ENCODE peak calls at places on chromosomes 5 and 9, in ten cellular contexts. M is cardiac fibroblast; E is AML-193; X is iPS-NIHi11; W is RWPE1; H is renal cortical epithelial cell; D is foreskin melanocyte; V is activated CD4-positive, alpha-beta T cell treated with anti-CD3 and anti-CD28 coated beads, Interleukin-2, amount 10 ng/mL, durations not matched to agents 7 days and 5 days; T is GM13977; R is astrocyte of the spinal cord. L is an unnamed sample.

GRCh38 chr5:142537938-142538337 is 148.0 kb downstream of the FGF1 start:
- DNase-seq in M (peak), E (no peak), X (no peak), W (peak), H (no peak), D (no peak), V (no peak), T (no peak), R (no peak), L (peak)

GRCh38 chr9:107778666-107779065 is 289.1 kb upstream of the KLF4 start:
- DNase-seq in M (no peak), E (no peak), X (no peak), W (no peak), H (no peak), D (peak), V (no peak), T (no peak), R (no peak), L (no peak)

GRCh38 chr5:1524481-1524798 is 680 bp upstream of the LPCAT1 start:
- DNase-seq in M (no peak), E (no peak), X (no peak), W (no peak), H (no peak), D (no peak), V (no peak), T (no peak), R (no peak), L (no peak)

GRCh38 chr5:91293131-91293530 is 90.0 kb downstream of the ARRDC3 start:
- DNase-seq in M (no peak), E (no peak), X (peak), W (no peak), H (peak), D (no peak), V (peak), T (peak), R (peak), L (no peak)

GRCh38 chr5:10527281-10527950 is 36.5 kb upstream of the ANKRD33B start:
- DNase-seq in M (no peak), E (no peak), X (no peak), W (no peak), H (no peak), D (no peak), V (no peak), T (no peak), R (peak), L (no peak)

GRCh38 chr9:131422241-131422792 is 28.4 kb downstream of the PRRC2B start:
- DNase-seq in M (no peak), E (no peak), X (no peak), W (peak), H (peak), D (no peak), V (no peak), T (no peak), R (no peak), L (peak)

GRCh38 chr9:125346351-125346750 is 84.7 kb downstream of the GAPVD1 start:
- DNase-seq in M (no peak), E (no peak), X (no peak), W (no peak), H (no peak), D (no peak), V (no peak), T (no peak), R (no peak), L (no peak)

GRCh38 chr5:179224741-179225140 is 120.5 kb downstream of the ADAMTS2 start:
- DNase-seq in M (no peak), E (no peak), X (no peak), W (no peak), H (no peak), D (no peak), V (no peak), T (no peak), R (no peak), L (no peak)

GRCh38 chr9:116288658-116289057 is 135.1 kb downstream of the PAPPA start:
- DNase-seq in M (peak), E (no peak), X (no peak), W (peak), H (peak), D (no peak), V (no peak), T (no peak), R (peak), L (no peak)

GRCh38 chr5:6202615-6203365 is 175.6 kb downstream of the MED10 start:
- DNase-seq in M (no peak), E (no peak), X (peak), W (no peak), H (no peak), D (no peak), V (no peak), T (peak), R (no peak), L (no peak)

GRCh38 chr5:141941307-141941706 is 16.7 kb downstream of the PCDH12 start:
- DNase-seq in M (peak), E (no peak), X (no peak), W (peak), H (peak), D (no peak), V (no peak), T (no peak), R (no peak), L (peak)

GRCh38 chr9:107138261-107138992 is 144.7 kb upstream of the RAD23B start:
- DNase-seq in M (peak), E (no peak), X (no peak), W (no peak), H (peak), D (no peak), V (no peak), T (no peak), R (no peak), L (no peak)

GRCh38 chr9:127506814-127507750 is 55.8 kb downstream of the LRSAM1 start:
- DNase-seq in M (peak), E (no peak), X (no peak), W (no peak), H (no peak), D (no peak), V (no peak), T (no peak), R (peak), L (no peak)

GRCh38 chr9:96107436-96107835 is 194.5 kb downstream of the HSD17B3 start:
- DNase-seq in M (no peak), E (no peak), X (no peak), W (no peak), H (peak), D (peak), V (no peak), T (no peak), R (no peak), L (no peak)

GRCh38 chr9:98554752-98555151 is 154.0 kb downstream of the GABBR2 start:
- DNase-seq in M (no peak), E (no peak), X (no peak), W (no peak), H (no peak), D (no peak), V (no peak), T (no peak), R (no peak), L (no peak)

GRCh38 chr5:98128846-98129245 is 644.6 kb upstream of the RGMB start:
- DNase-seq in M (no peak), E (no peak), X (no peak), W (no peak), H (no peak), D (no peak), V (no peak), T (no peak), R (no peak), L (no peak)

GRCh38 chr5:171893290-171893890 is 107.8 kb downstream of the SMIM23 start:
- DNase-seq in M (peak), E (no peak), X (no peak), W (no peak), H (no peak), D (no peak), V (no peak), T (no peak), R (peak), L (no peak)

GRCh38 chr9:108996653-108997052 is 16.6 kb downstream of the CTNNAL1 start:
- DNase-seq in M (no peak), E (peak), X (no peak), W (no peak), H (no peak), D (no peak), V (no peak), T (no peak), R (no peak), L (peak)

GRCh38 chr9:130912932-130913598 is 16.5 kb upstream of the QRFP start:
- DNase-seq in M (peak), E (no peak), X (no peak), W (peak), H (peak), D (peak), V (no peak), T (no peak), R (peak), L (peak)

L was measured in dermis blood vessel endothelial cell.